ENCODE peak calls at places on chromosomes 11 and 22, in nine cellular contexts. Z is left ventricle myocardium inferior, K is neural progenitor cell, L is MM.1S, C is IMR-90, M is endodermal cell, T is prostate gland, F is tibial artery, Y is endothelial cell of umbilical vein. A is an unnamed sample.

GRCh38 chr11:26230021-26230420 is 101.9 kb upstream of the ANO3 start:
- DNase-seq in Y (peak; percentile 68), C (peak; percentile 35), Z (no peak), T (no peak), L (no peak), M (no peak), K (no peak), F (no peak), A (no peak)

GRCh38 chr11:11841121-11841604 is 609 bp upstream of the USP47 start:
- DNase-seq in Y (no peak), C (no peak), M (no peak), T (peak; percentile 40), K (peak; percentile 44), L (no peak), F (peak; percentile 29), Z (peak; percentile 41), A (peak; percentile 65)

GRCh38 chr11:34145073-34145472 is 39.6 kb downstream of the NAT10 start:
- DNase-seq in K (no peak), Z (no peak), T (no peak), C (no peak), M (no peak), F (no peak), L (no peak), Y (no peak), A (no peak)

GRCh38 chr11:36295926-36296325 is at the start of gene PRR5L:
- DNase-seq in M (no peak), F (no peak), K (peak; percentile 28), Y (no peak), L (no peak), T (no peak), C (no peak), Z (no peak), A (no peak)

GRCh38 chr11:119483341-119483880 is 60.4 kb upstream of the THY1 start:
- DNase-seq in Z (no peak), M (peak; percentile 29), T (no peak), Y (no peak), F (peak; percentile 16), C (no peak), L (no peak), K (no peak), A (no peak)

GRCh38 chr11:27926981-27927481 is 180.9 kb downstream of the KIF18A start:
- DNase-seq in L (no peak), F (no peak), T (no peak), K (no peak), M (no peak), Z (no peak), Y (no peak), C (peak; percentile 88), A (no peak)

GRCh38 chr11:78354741-78355705 is 62.6 kb downstream of the GAB2 start:
- DNase-seq in Y (no peak), M (no peak), Z (no peak), T (no peak), C (no peak), F (no peak), K (peak; percentile 59), L (no peak), A (no peak)

GRCh38 chr11:71266114-71266833 is 13.9 kb upstream of the SHANK2 start:
- DNase-seq in F (no peak), Y (no peak), K (no peak), L (no peak), Z (no peak), C (no peak), M (peak; percentile 92), T (peak; percentile 78), A (peak; percentile 79)

GRCh38 chr11:35389112-35389511 is 30.2 kb downstream of the SLC1A2 start:
- DNase-seq in M (no peak), Z (no peak), Y (no peak), K (no peak), L (no peak), C (no peak), F (no peak), T (no peak), A (no peak)

GRCh38 chr22:39215070-39215396 is 29.7 kb downstream of the PDGFB start:
- DNase-seq in Y (no peak), M (no peak), L (no peak), C (no peak), Z (no peak), T (no peak), F (no peak), K (no peak), A (no peak)

DNA sequence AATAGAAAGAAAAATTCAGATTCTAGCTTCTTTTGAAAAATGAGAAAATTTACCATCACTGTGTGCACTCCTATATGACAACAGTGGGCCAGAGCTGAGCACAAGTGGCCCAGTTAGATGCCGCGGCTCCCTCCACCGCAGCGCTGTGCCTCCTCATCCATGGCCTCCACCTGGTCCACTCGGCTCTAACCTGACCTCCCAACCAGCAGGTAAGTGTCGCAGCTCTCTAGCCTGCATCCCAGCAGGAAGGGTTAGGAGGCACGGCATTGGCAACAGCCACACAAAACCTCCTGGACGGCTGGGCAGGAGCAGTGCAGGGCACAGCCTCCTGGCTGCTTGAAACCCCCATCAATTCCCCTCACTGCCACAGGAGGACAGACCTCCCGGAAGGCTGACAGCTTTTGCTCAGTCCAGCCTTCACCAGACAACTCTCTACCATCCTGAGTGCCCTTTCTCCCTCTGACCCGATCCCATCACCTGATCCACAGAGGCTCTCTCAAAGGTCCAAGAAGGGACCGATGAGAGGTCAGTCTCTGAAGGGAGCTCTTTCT is 76.1 kb downstream of the RPL27A start:
- DNase-seq in T (no peak), Z (no peak), M (peak; percentile 49), Y (no peak), F (no peak), C (no peak), K (no peak), L (no peak), A (no peak)
- H3K4me1 ChIP-seq in T (peaks cover 4% of the 10 kb centered on the region), Z (peaks cover 91% of the 10 kb centered on the region), M (peaks cover 12% of the 10 kb centered on the region), Y (no peaks in the 10 kb centered on the region), F (no peaks in the 10 kb centered on the region), C (peaks cover 44% of the 10 kb centered on the region), K (peaks cover 4% of the 10 kb centered on the region), L (peaks cover 31% of the 10 kb centered on the region), A (peaks cover 18% of the 10 kb centered on the region)

GRCh38 chr11:47485112-47485511 is 36.2 kb upstream of the RAPSN start:
- DNase-seq in Z (no peak), F (no peak), K (no peak), M (no peak), Y (no peak), C (no peak), L (no peak), T (no peak), A (no peak)

GRCh38 chr11:47488111-47488510 is 39.2 kb upstream of the RAPSN start:
- DNase-seq in Z (no peak), C (no peak), L (no peak), F (no peak), K (no peak), Y (no peak), M (no peak), T (no peak), A (peak; percentile 22)

GRCh38 chr11:47487421-47487820 is 38.5 kb upstream of the RAPSN start:
- DNase-seq in C (no peak), M (no peak), Z (no peak), F (no peak), Y (no peak), K (no peak), L (no peak), T (no peak), A (no peak)

GRCh38 chr11:47489395-47489755 is 40.4 kb upstream of the RAPSN start:
- DNase-seq in F (no peak), Z (no peak), Y (no peak), C (peak; percentile 82), T (no peak), K (no peak), L (no peak), M (no peak), A (no peak)

GRCh38 chr11:47488674-47489394 is 39.9 kb upstream of the RAPSN start:
- DNase-seq in Y (no peak), M (no peak), Z (no peak), F (no peak), L (no peak), T (no peak), C (no peak), K (no peak), A (peak; percentile 43)
- H3K4me3 ChIP-seq in Y (no peak overlapping the region), M (no peak overlapping the region), Z (no peak overlapping the region), F (no peak overlapping the region), L (no peak overlapping the region), T (no peak overlapping the region), C (no peak overlapping the region), K (no peak overlapping the region), A (no peak overlapping the region)

GRCh38 chr11:111460340-111460739 is 51.8 kb downstream of the BTG4 start:
- DNase-seq in Z (no peak), K (no peak), T (no peak), L (no peak), F (no peak), Y (no peak), C (no peak), M (no peak), A (no peak)

GRCh38 chr11:111461460-111462240 is 50.5 kb downstream of the BTG4 start:
- DNase-seq in Z (no peak), Y (no peak), F (no peak), L (no peak), M (no peak), K (no peak), T (no peak), C (no peak), A (no peak)

GRCh38 chr11:111460752-111461305 is 51.4 kb downstream of the BTG4 start:
- DNase-seq in T (no peak), F (no peak), Z (no peak), K (no peak), C (peak; percentile 79), Y (no peak), M (no peak), L (no peak), A (no peak)

GRCh38 chr11:111457731-111458368 is 54.3 kb downstream of the BTG4 start:
- DNase-seq in C (no peak), F (no peak), Z (no peak), K (no peak), L (no peak), T (no peak), Y (no peak), M (no peak), A (no peak)

DNA sequence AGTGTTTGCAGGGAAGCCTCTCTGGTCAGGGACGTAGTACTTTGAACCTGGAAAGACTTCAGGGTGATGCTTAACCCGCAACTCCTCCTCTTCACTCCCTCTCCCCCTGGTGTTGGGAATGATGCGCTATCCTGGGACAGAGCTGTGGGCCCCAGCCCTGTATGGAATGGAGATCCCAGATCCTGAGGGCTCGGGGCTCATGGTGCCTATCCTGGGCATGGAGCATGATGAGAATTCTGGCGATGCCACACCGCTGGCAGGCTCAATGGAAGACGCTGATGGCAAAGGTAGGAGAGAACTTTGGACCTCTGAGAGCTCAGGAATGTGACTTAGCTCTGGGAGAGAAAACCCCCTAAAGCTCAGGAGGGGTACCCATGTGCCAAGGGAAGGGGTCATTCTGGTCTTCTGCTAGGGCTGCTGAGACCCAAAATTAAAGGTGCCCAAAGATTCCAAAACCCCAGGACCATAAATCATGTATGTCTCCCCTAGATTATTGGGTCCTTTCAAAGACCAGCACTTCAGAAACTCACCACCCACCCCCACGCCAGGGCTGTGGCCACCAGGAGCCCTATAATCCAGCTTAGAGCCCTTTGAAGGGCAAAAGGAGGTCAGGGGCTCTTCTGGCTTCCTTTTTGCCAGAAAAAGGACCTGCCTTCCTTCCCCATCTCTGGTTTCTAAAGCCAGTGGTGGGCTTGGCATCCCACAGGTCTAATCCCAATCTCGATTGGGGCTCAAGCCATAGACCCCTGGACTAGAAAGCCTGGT is 52.5 kb downstream of the BTG4 start:
- DNase-seq in M (peak; percentile 70), Z (no peak), Y (no peak), C (no peak), F (no peak), T (no peak), L (no peak), K (no peak), A (no peak)
- TF ChIP-seq CTCF in M (peak; percentile 60), Z (no peak), Y (no peak), C (peak; percentile 15), F (no peak), T (no peak), L (no peak), K (no peak), A (no peak)

GRCh38 chr11:69437876-69438205 is 43.6 kb upstream of the LINC01488 start:
- DNase-seq in Y (no peak), T (no peak), K (no peak), Z (no peak), M (no peak), C (no peak), F (no peak), L (no peak), A (no peak)
- H3K4me1 ChIP-seq in Y (peaks cover 6% of the 10 kb centered on the region), T (peaks cover 3% of the 10 kb centered on the region), K (peaks cover 64% of the 10 kb centered on the region), Z (peaks cover 11% of the 10 kb centered on the region), M (peaks cover 15% of the 10 kb centered on the region), C (peaks cover 12% of the 10 kb centered on the region), F (no peaks in the 10 kb centered on the region), L (peaks cover 4% of the 10 kb centered on the region), A (no peaks in the 10 kb centered on the region)